ENCODE peak calls at places on chromosomes 4 and X, in five cellular contexts. One of them, this sample, is unnamed. For H3K9me3, the result is how much of the 10 kb centered on the place peaks cover.

GRCh38 chr4:123198706-123199105 is 197.9 kb upstream of the SPRY1 start:
- DNase-seq in suprapubic skin: no peak
- DNase-seq in lung: no peak
- DNase-seq in A549: no peak
- DNase-seq in neural progenitor cell: no peak
- DNase-seq in this sample: no peak

GRCh38 chr4:101037938-101038413 is 309.4 kb downstream of the PPP3CA start:
- DNase-seq in suprapubic skin: no peak
- DNase-seq in lung: no peak
- DNase-seq in A549: no peak
- DNase-seq in neural progenitor cell: no peak
- DNase-seq in this sample: no peak

GRCh38 chr4:16824278-16824806 is 74.1 kb downstream of the LDB2 start:
- DNase-seq in suprapubic skin: no peak
- DNase-seq in lung: no peak
- DNase-seq in A549: no peak
- DNase-seq in neural progenitor cell: no peak
- DNase-seq in this sample: no peak

GRCh38 chr4:34220601-34221000 is 2023.7 kb downstream of the ARAP2 start:
- DNase-seq in suprapubic skin: no peak
- DNase-seq in lung: no peak
- DNase-seq in A549: no peak
- DNase-seq in neural progenitor cell: no peak
- DNase-seq in this sample: no peak

GRCh38 chr4:182478475-182478874 is 235.3 kb downstream of the TENM3 start:
- DNase-seq in suprapubic skin: no peak
- DNase-seq in lung: no peak
- DNase-seq in A549: peak
- DNase-seq in neural progenitor cell: peak
- DNase-seq in this sample: no peak

GRCh38 chrX:48864210-48864609 is 28.8 kb upstream of the PCSK1N start:
- DNase-seq in suprapubic skin: no peak
- DNase-seq in lung: no peak
- DNase-seq in A549: no peak
- DNase-seq in neural progenitor cell: no peak
- DNase-seq in this sample: no peak

GRCh38 chr4:100290585-100290984 is 100.3 kb upstream of the DDIT4L start:
- DNase-seq in suprapubic skin: no peak
- DNase-seq in lung: no peak
- DNase-seq in A549: no peak
- DNase-seq in neural progenitor cell: no peak
- DNase-seq in this sample: no peak

GRCh38 chr4:8641256-8641655 is 48.7 kb downstream of the CPZ start:
- DNase-seq in suprapubic skin: peak
- DNase-seq in lung: no peak
- DNase-seq in A549: no peak
- DNase-seq in neural progenitor cell: no peak
- DNase-seq in this sample: no peak

GRCh38 chrX:136397001-136397400 is 90.7 kb upstream of the BRS3 start:
- DNase-seq in suprapubic skin: no peak
- DNase-seq in lung: no peak
- DNase-seq in A549: peak
- DNase-seq in neural progenitor cell: peak
- DNase-seq in this sample: no peak

GRCh38 chr4:5365071-5366008 is 314.1 kb downstream of the STK32B start:
- DNase-seq in suprapubic skin: no peak
- DNase-seq in lung: peak
- DNase-seq in A549: peak
- DNase-seq in neural progenitor cell: no peak
- DNase-seq in this sample: no peak

GRCh38 chr4:121484633-121485032 is 103.8 kb upstream of the QRFPR start:
- DNase-seq in suprapubic skin: no peak
- DNase-seq in lung: no peak
- DNase-seq in A549: peak
- DNase-seq in neural progenitor cell: peak
- DNase-seq in this sample: peak

GRCh38 chr4:72569719-72570235 is 756 bp upstream of the ADAMTS3 start:
- DNase-seq in suprapubic skin: no peak
- DNase-seq in lung: no peak
- DNase-seq in A549: no peak
- DNase-seq in neural progenitor cell: no peak
- DNase-seq in this sample: peak
- H3K4me3 ChIP-seq in suprapubic skin: peak
- H3K4me3 ChIP-seq in lung: peak
- H3K4me3 ChIP-seq in A549: no peak
- H3K4me3 ChIP-seq in neural progenitor cell: peak
- H3K4me3 ChIP-seq in this sample: peak

GRCh38 chr4:109803924-109804571 is 2.2 kb upstream of the CFI start:
- DNase-seq in suprapubic skin: no peak
- DNase-seq in lung: no peak
- DNase-seq in A549: peak
- DNase-seq in neural progenitor cell: peak
- DNase-seq in this sample: peak
- TF ChIP-seq CTCF in suprapubic skin: no peak
- TF ChIP-seq CTCF in lung: no peak
- TF ChIP-seq CTCF in A549: peak
- TF ChIP-seq CTCF in neural progenitor cell: peak
- TF ChIP-seq CTCF in this sample: peak

GRCh38 chrX:152647978-152648377 is 10.3 kb downstream of the GABRQ start:
- DNase-seq in suprapubic skin: no peak
- DNase-seq in lung: no peak
- DNase-seq in A549: no peak
- DNase-seq in neural progenitor cell: no peak
- DNase-seq in this sample: no peak
- H3K9me3 ChIP-seq in suprapubic skin: under half
- H3K9me3 ChIP-seq in lung: under half
- H3K9me3 ChIP-seq in A549: under half
- H3K9me3 ChIP-seq in neural progenitor cell: under half
- H3K9me3 ChIP-seq in this sample: under half

DNA sequence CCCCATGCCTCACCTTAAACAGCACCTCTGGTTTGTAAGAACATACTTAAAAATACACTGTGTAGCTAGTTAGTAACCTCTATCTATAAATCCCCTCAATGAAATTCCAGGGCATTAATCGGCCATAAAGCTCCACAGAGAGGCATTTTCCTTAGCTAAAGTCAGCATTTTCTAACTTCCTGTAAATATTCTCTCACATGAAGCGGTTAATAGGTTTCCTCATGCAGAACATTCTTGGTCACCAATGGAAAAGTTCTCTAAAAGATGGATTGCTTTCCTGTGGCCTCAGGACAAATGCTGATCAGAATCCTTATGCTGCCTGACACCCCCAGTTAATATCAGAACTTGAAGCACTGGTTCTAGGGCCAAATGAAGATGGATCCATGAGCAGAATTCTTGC is 248.6 kb upstream of the BOD1L1 start:
- DNase-seq in suprapubic skin: no peak
- DNase-seq in lung: no peak
- DNase-seq in A549: no peak
- DNase-seq in neural progenitor cell: no peak
- DNase-seq in this sample: no peak
- H3K4me3 ChIP-seq in suprapubic skin: no peak
- H3K4me3 ChIP-seq in lung: no peak
- H3K4me3 ChIP-seq in A549: no peak
- H3K4me3 ChIP-seq in neural progenitor cell: no peak
- H3K4me3 ChIP-seq in this sample: no peak

GRCh38 chr4:158259955-158260575 is 49.8 kb downstream of the TMEM144 start:
- DNase-seq in suprapubic skin: no peak
- DNase-seq in lung: no peak
- DNase-seq in A549: peak
- DNase-seq in neural progenitor cell: peak
- DNase-seq in this sample: no peak
- TF ChIP-seq CTCF in suprapubic skin: peak
- TF ChIP-seq CTCF in lung: no peak
- TF ChIP-seq CTCF in A549: peak
- TF ChIP-seq CTCF in neural progenitor cell: peak
- TF ChIP-seq CTCF in this sample: no peak

GRCh38 chr4:1590244-1590643 is 93.9 kb downstream of the FAM53A start:
- DNase-seq in suprapubic skin: no peak
- DNase-seq in lung: no peak
- DNase-seq in A549: no peak
- DNase-seq in neural progenitor cell: no peak
- DNase-seq in this sample: no peak
- H3K9me3 ChIP-seq in suprapubic skin: under half
- H3K9me3 ChIP-seq in lung: under half
- H3K9me3 ChIP-seq in A549: under half
- H3K9me3 ChIP-seq in neural progenitor cell: under half
- H3K9me3 ChIP-seq in this sample: under half

DNA sequence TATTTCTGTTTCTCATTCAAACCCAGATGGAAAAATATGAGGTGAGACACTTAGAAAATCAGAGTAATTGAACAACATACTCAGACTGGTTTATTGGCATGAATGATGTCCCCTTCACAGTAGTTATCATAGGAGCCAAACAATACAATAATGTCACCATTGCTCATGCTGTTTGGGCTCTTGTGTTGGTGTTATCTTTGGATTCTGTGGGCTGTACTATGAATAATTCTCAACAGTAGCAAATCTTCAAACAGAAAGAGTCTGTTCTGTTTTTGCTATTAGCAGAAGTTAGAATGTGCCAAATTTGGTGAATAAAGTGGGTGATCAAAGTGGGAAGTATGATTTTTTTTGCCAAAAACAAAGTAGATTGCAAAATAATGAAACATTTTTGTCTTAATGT is 58.2 kb downstream of the GRID2 start:
- DNase-seq in suprapubic skin: no peak
- DNase-seq in lung: no peak
- DNase-seq in A549: no peak
- DNase-seq in neural progenitor cell: no peak
- DNase-seq in this sample: no peak
- H3K4me3 ChIP-seq in suprapubic skin: no peak
- H3K4me3 ChIP-seq in lung: no peak
- H3K4me3 ChIP-seq in A549: no peak
- H3K4me3 ChIP-seq in neural progenitor cell: no peak
- H3K4me3 ChIP-seq in this sample: no peak

GRCh38 chrX:110401142-110401541 is 42.5 kb downstream of the RTL9 start:
- DNase-seq in suprapubic skin: no peak
- DNase-seq in lung: no peak
- DNase-seq in A549: peak
- DNase-seq in neural progenitor cell: no peak
- DNase-seq in this sample: no peak
- TF ChIP-seq CTCF in suprapubic skin: no peak
- TF ChIP-seq CTCF in lung: no peak
- TF ChIP-seq CTCF in A549: no peak
- TF ChIP-seq CTCF in neural progenitor cell: no peak
- TF ChIP-seq CTCF in this sample: no peak

GRCh38 chr4:167524091-167524490 is 289.8 kb upstream of the SPOCK3 start:
- DNase-seq in suprapubic skin: no peak
- DNase-seq in lung: no peak
- DNase-seq in A549: no peak
- DNase-seq in neural progenitor cell: no peak
- DNase-seq in this sample: no peak
- H3K9me3 ChIP-seq in suprapubic skin: under half
- H3K9me3 ChIP-seq in lung: under half
- H3K9me3 ChIP-seq in A549: under half
- H3K9me3 ChIP-seq in neural progenitor cell: under half
- H3K9me3 ChIP-seq in this sample: under half

This sample was measured in WERI-Rb-1.